ENCODE peak calls at places on chromosomes 7 and 10, in seven cellular contexts. One of them, this sample, is unnamed.
A peak's percentile ranks its signal among the peaks of the same experiment; 100 is the strongest.

GRCh38 chr10:97534746-97535367 is 36.1 kb downstream of the UBTD1 start:
- DNase-seq in upper lobe of right lung: no peak
- DNase-seq in prostate gland: no peak
- DNase-seq in neural progenitor cell: peak; percentile 62
- DNase-seq in mammary epithelial cell: no peak
- DNase-seq in breast epithelium: no peak
- DNase-seq in tibial nerve: no peak
- DNase-seq in this sample: no peak

GRCh38 chr7:82821037-82821436 is 341.6 kb downstream of the PCLO start:
- DNase-seq in upper lobe of right lung: no peak
- DNase-seq in prostate gland: no peak
- DNase-seq in neural progenitor cell: no peak
- DNase-seq in mammary epithelial cell: no peak
- DNase-seq in breast epithelium: no peak
- DNase-seq in tibial nerve: no peak
- DNase-seq in this sample: no peak

GRCh38 chr7:85030893-85031292 is 156.0 kb downstream of the SEMA3D start:
- DNase-seq in upper lobe of right lung: no peak
- DNase-seq in prostate gland: no peak
- DNase-seq in neural progenitor cell: peak; percentile 37
- DNase-seq in mammary epithelial cell: peak; percentile 15
- DNase-seq in breast epithelium: no peak
- DNase-seq in tibial nerve: no peak
- DNase-seq in this sample: no peak

GRCh38 chr7:157664866-157665633 is 328.2 kb downstream of the DNAJB6 start:
- DNase-seq in upper lobe of right lung: no peak
- DNase-seq in prostate gland: no peak
- DNase-seq in neural progenitor cell: no peak
- DNase-seq in mammary epithelial cell: no peak
- DNase-seq in breast epithelium: no peak
- DNase-seq in tibial nerve: no peak
- DNase-seq in this sample: no peak

GRCh38 chr7:111982804-111983203 is 223.4 kb downstream of the DOCK4 start:
- DNase-seq in upper lobe of right lung: no peak
- DNase-seq in prostate gland: no peak
- DNase-seq in neural progenitor cell: no peak
- DNase-seq in mammary epithelial cell: no peak
- DNase-seq in breast epithelium: no peak
- DNase-seq in tibial nerve: no peak
- DNase-seq in this sample: no peak

GRCh38 chr7:104230606-104231005 is 22.8 kb upstream of the ORC5 start:
- DNase-seq in upper lobe of right lung: no peak
- DNase-seq in prostate gland: no peak
- DNase-seq in neural progenitor cell: no peak
- DNase-seq in mammary epithelial cell: no peak
- DNase-seq in breast epithelium: no peak
- DNase-seq in tibial nerve: no peak
- DNase-seq in this sample: no peak

GRCh38 chr10:132684164-132684891 is 101.6 kb downstream of the NKX6-2 start:
- DNase-seq in upper lobe of right lung: peak; percentile 28
- DNase-seq in prostate gland: no peak
- DNase-seq in neural progenitor cell: no peak
- DNase-seq in mammary epithelial cell: peak; percentile 59
- DNase-seq in breast epithelium: no peak
- DNase-seq in tibial nerve: no peak
- DNase-seq in this sample: no peak

GRCh38 chr10:99621454-99622246 is 1.4 kb upstream of the SLC25A28 start:
- DNase-seq in upper lobe of right lung: no peak
- DNase-seq in prostate gland: no peak
- DNase-seq in neural progenitor cell: no peak
- DNase-seq in mammary epithelial cell: peak; percentile 94
- DNase-seq in breast epithelium: no peak
- DNase-seq in tibial nerve: no peak
- DNase-seq in this sample: no peak

GRCh38 chr10:132637477-132638129 is 100.0 kb downstream of the INPP5A start:
- DNase-seq in upper lobe of right lung: peak; percentile 32
- DNase-seq in prostate gland: peak; percentile 39
- DNase-seq in neural progenitor cell: peak; percentile 51
- DNase-seq in mammary epithelial cell: peak; percentile 26
- DNase-seq in breast epithelium: no peak
- DNase-seq in tibial nerve: peak; percentile 34
- DNase-seq in this sample: no peak

GRCh38 chr7:151876899-151877777 is at the start of gene PRKAG2:
- DNase-seq in upper lobe of right lung: peak; percentile 90
- DNase-seq in prostate gland: peak; percentile 73
- DNase-seq in neural progenitor cell: peak; percentile 82
- DNase-seq in mammary epithelial cell: peak; percentile 28
- DNase-seq in breast epithelium: no peak
- DNase-seq in tibial nerve: peak; percentile 65
- DNase-seq in this sample: peak; percentile 47

GRCh38 chr7:139071683-139072082 is 35.8 kb upstream of the ZC3HAV1L start:
- DNase-seq in upper lobe of right lung: no peak
- DNase-seq in prostate gland: no peak
- DNase-seq in neural progenitor cell: no peak
- DNase-seq in mammary epithelial cell: no peak
- DNase-seq in breast epithelium: no peak
- DNase-seq in tibial nerve: no peak
- DNase-seq in this sample: no peak

GRCh38 chr10:123249894-123250293 is 95.7 kb downstream of the BUB3 start:
- DNase-seq in upper lobe of right lung: no peak
- DNase-seq in prostate gland: no peak
- DNase-seq in neural progenitor cell: no peak
- DNase-seq in mammary epithelial cell: no peak
- DNase-seq in breast epithelium: no peak
- DNase-seq in tibial nerve: no peak
- DNase-seq in this sample: no peak

GRCh38 chr10:129725482-129725881 is 238.6 kb downstream of the EBF3 start:
- DNase-seq in upper lobe of right lung: no peak
- DNase-seq in prostate gland: no peak
- DNase-seq in neural progenitor cell: no peak
- DNase-seq in mammary epithelial cell: no peak
- DNase-seq in breast epithelium: no peak
- DNase-seq in tibial nerve: no peak
- DNase-seq in this sample: no peak

GRCh38 chr7:106916689-106917088 is 51.6 kb downstream of the PIK3CG start:
- DNase-seq in upper lobe of right lung: no peak
- DNase-seq in prostate gland: no peak
- DNase-seq in neural progenitor cell: no peak
- DNase-seq in mammary epithelial cell: no peak
- DNase-seq in breast epithelium: no peak
- DNase-seq in tibial nerve: no peak
- DNase-seq in this sample: no peak

GRCh38 chr7:33044986-33045385 is 17.6 kb downstream of the NT5C3A start:
- DNase-seq in upper lobe of right lung: no peak
- DNase-seq in prostate gland: no peak
- DNase-seq in neural progenitor cell: no peak
- DNase-seq in mammary epithelial cell: no peak
- DNase-seq in breast epithelium: no peak
- DNase-seq in tibial nerve: no peak
- DNase-seq in this sample: peak; percentile 29

GRCh38 chr10:95221124-95221523 is 27.1 kb downstream of the ACSM6 start:
- DNase-seq in upper lobe of right lung: no peak
- DNase-seq in prostate gland: no peak
- DNase-seq in neural progenitor cell: no peak
- DNase-seq in mammary epithelial cell: no peak
- DNase-seq in breast epithelium: no peak
- DNase-seq in tibial nerve: no peak
- DNase-seq in this sample: no peak

GRCh38 chr7:121195859-121196588 is 132.8 kb upstream of the WNT16 start:
- DNase-seq in upper lobe of right lung: no peak
- DNase-seq in prostate gland: no peak
- DNase-seq in neural progenitor cell: no peak
- DNase-seq in mammary epithelial cell: no peak
- DNase-seq in breast epithelium: no peak
- DNase-seq in tibial nerve: no peak
- DNase-seq in this sample: no peak

GRCh38 chr7:104923010-104923421 is 91.0 kb upstream of the KMT2E start:
- DNase-seq in upper lobe of right lung: peak; percentile 76
- DNase-seq in prostate gland: peak; percentile 80
- DNase-seq in neural progenitor cell: peak; percentile 86
- DNase-seq in mammary epithelial cell: peak; percentile 73
- DNase-seq in breast epithelium: peak; percentile 39
- DNase-seq in tibial nerve: peak; percentile 74
- DNase-seq in this sample: peak; percentile 62

GRCh38 chr7:110676785-110677184 is 414.1 kb upstream of the LRRN3 start:
- DNase-seq in upper lobe of right lung: no peak
- DNase-seq in prostate gland: no peak
- DNase-seq in neural progenitor cell: no peak
- DNase-seq in mammary epithelial cell: no peak
- DNase-seq in breast epithelium: no peak
- DNase-seq in tibial nerve: no peak
- DNase-seq in this sample: no peak

GRCh38 chr10:121322776-121323175 is 275.5 kb downstream of the FGFR2 start:
- DNase-seq in upper lobe of right lung: no peak
- DNase-seq in prostate gland: no peak
- DNase-seq in neural progenitor cell: no peak
- DNase-seq in mammary epithelial cell: no peak
- DNase-seq in breast epithelium: no peak
- DNase-seq in tibial nerve: no peak
- DNase-seq in this sample: no peak

GRCh38 chr7:124275411-124275810 is 242.5 kb upstream of the TMEM229A start:
- DNase-seq in upper lobe of right lung: no peak
- DNase-seq in prostate gland: no peak
- DNase-seq in neural progenitor cell: no peak
- DNase-seq in mammary epithelial cell: no peak
- DNase-seq in breast epithelium: no peak
- DNase-seq in tibial nerve: no peak
- DNase-seq in this sample: no peak

GRCh38 chr10:45064998-45065397 is 64.3 kb downstream of the ZNF22 start:
- DNase-seq in upper lobe of right lung: no peak
- DNase-seq in prostate gland: no peak
- DNase-seq in neural progenitor cell: no peak
- DNase-seq in mammary epithelial cell: no peak
- DNase-seq in breast epithelium: no peak
- DNase-seq in tibial nerve: no peak
- DNase-seq in this sample: no peak

GRCh38 chr10:89470628-89471027 is 56.3 kb downstream of the IFIT5 start:
- DNase-seq in upper lobe of right lung: no peak
- DNase-seq in prostate gland: no peak
- DNase-seq in neural progenitor cell: no peak
- DNase-seq in mammary epithelial cell: no peak
- DNase-seq in breast epithelium: no peak
- DNase-seq in tibial nerve: no peak
- DNase-seq in this sample: no peak

GRCh38 chr7:4136036-4136435 is 546.1 kb upstream of the FOXK1 start:
- DNase-seq in upper lobe of right lung: peak; percentile 39
- DNase-seq in prostate gland: no peak
- DNase-seq in neural progenitor cell: no peak
- DNase-seq in mammary epithelial cell: no peak
- DNase-seq in breast epithelium: no peak
- DNase-seq in tibial nerve: no peak
- DNase-seq in this sample: no peak

GRCh38 chr10:97842658-97843295 is 6.9 kb upstream of the GOLGA7B start:
- DNase-seq in upper lobe of right lung: no peak
- DNase-seq in prostate gland: no peak
- DNase-seq in neural progenitor cell: no peak
- DNase-seq in mammary epithelial cell: no peak
- DNase-seq in breast epithelium: no peak
- DNase-seq in tibial nerve: no peak
- DNase-seq in this sample: no peak

GRCh38 chr7:100475549-100475948 is 3.5 kb downstream of the TSC22D4 start:
- DNase-seq in upper lobe of right lung: no peak
- DNase-seq in prostate gland: no peak
- DNase-seq in neural progenitor cell: no peak
- DNase-seq in mammary epithelial cell: no peak
- DNase-seq in breast epithelium: peak; percentile 55
- DNase-seq in tibial nerve: peak; percentile 47
- DNase-seq in this sample: no peak
- H3K36me3 ChIP-seq in upper lobe of right lung: peaks cover 36% of the 10 kb centered on the region
- H3K36me3 ChIP-seq in prostate gland: no peaks in the 10 kb centered on the region
- H3K36me3 ChIP-seq in neural progenitor cell: no peaks in the 10 kb centered on the region
- H3K36me3 ChIP-seq in mammary epithelial cell: peaks cover 6% of the 10 kb centered on the region
- H3K36me3 ChIP-seq in breast epithelium: no peaks in the 10 kb centered on the region
- H3K36me3 ChIP-seq in tibial nerve: no peaks in the 10 kb centered on the region
- H3K36me3 ChIP-seq in this sample: peaks cover 14% of the 10 kb centered on the region

GRCh38 chr7:2245883-2246679 is 4.1 kb downstream of the NUDT1 start:
- DNase-seq in upper lobe of right lung: peak; percentile 78
- DNase-seq in prostate gland: no peak
- DNase-seq in neural progenitor cell: no peak
- DNase-seq in mammary epithelial cell: no peak
- DNase-seq in breast epithelium: no peak
- DNase-seq in tibial nerve: peak; percentile 36
- DNase-seq in this sample: no peak

GRCh38 chr7:2251841-2252771 is 10.1 kb downstream of the NUDT1 start:
- DNase-seq in upper lobe of right lung: peak; percentile 76
- DNase-seq in prostate gland: no peak
- DNase-seq in neural progenitor cell: no peak
- DNase-seq in mammary epithelial cell: no peak
- DNase-seq in breast epithelium: no peak
- DNase-seq in tibial nerve: no peak
- DNase-seq in this sample: no peak

GRCh38 chr7:2247141-2247985 is 5.3 kb downstream of the NUDT1 start:
- DNase-seq in upper lobe of right lung: no peak
- DNase-seq in prostate gland: no peak
- DNase-seq in neural progenitor cell: peak; percentile 84
- DNase-seq in mammary epithelial cell: no peak
- DNase-seq in breast epithelium: no peak
- DNase-seq in tibial nerve: no peak
- DNase-seq in this sample: no peak

GRCh38 chr7:2249744-2250323 is 7.8 kb downstream of the NUDT1 start:
- DNase-seq in upper lobe of right lung: no peak
- DNase-seq in prostate gland: no peak
- DNase-seq in neural progenitor cell: no peak
- DNase-seq in mammary epithelial cell: no peak
- DNase-seq in breast epithelium: no peak
- DNase-seq in tibial nerve: no peak
- DNase-seq in this sample: no peak

GRCh38 chr7:2248984-2249694 is 7.1 kb downstream of the NUDT1 start:
- DNase-seq in upper lobe of right lung: peak; percentile 79
- DNase-seq in prostate gland: no peak
- DNase-seq in neural progenitor cell: no peak
- DNase-seq in mammary epithelial cell: peak; percentile 23
- DNase-seq in breast epithelium: peak; percentile 64
- DNase-seq in tibial nerve: peak; percentile 59
- DNase-seq in this sample: peak; percentile 52
- TF ChIP-seq CTCF in upper lobe of right lung: no peak
- TF ChIP-seq CTCF in prostate gland: no peak
- TF ChIP-seq CTCF in neural progenitor cell: no peak
- TF ChIP-seq CTCF in mammary epithelial cell: no peak
- TF ChIP-seq CTCF in breast epithelium: no peak
- TF ChIP-seq CTCF in tibial nerve: peak; percentile 27
- TF ChIP-seq CTCF in this sample: no peak

GRCh38 chr10:125151170-125151823 is 9.1 kb downstream of the CTBP2 start:
- DNase-seq in upper lobe of right lung: no peak
- DNase-seq in prostate gland: no peak
- DNase-seq in neural progenitor cell: no peak
- DNase-seq in mammary epithelial cell: no peak
- DNase-seq in breast epithelium: no peak
- DNase-seq in tibial nerve: no peak
- DNase-seq in this sample: no peak
- H3K4me3 ChIP-seq in upper lobe of right lung: peak overlapping the region; percentile 43
- H3K4me3 ChIP-seq in prostate gland: peak overlapping the region; percentile 29
- H3K4me3 ChIP-seq in neural progenitor cell: peak overlapping the region; percentile 42
- H3K4me3 ChIP-seq in mammary epithelial cell: no peak overlapping the region
- H3K4me3 ChIP-seq in breast epithelium: no peak overlapping the region
- H3K4me3 ChIP-seq in tibial nerve: no peak overlapping the region
- H3K4me3 ChIP-seq in this sample: no peak overlapping the region

GRCh38 chr10:103612462-103613365 is 119.2 kb downstream of the NEURL1 start:
- DNase-seq in upper lobe of right lung: no peak
- DNase-seq in prostate gland: no peak
- DNase-seq in neural progenitor cell: no peak
- DNase-seq in mammary epithelial cell: no peak
- DNase-seq in breast epithelium: no peak
- DNase-seq in tibial nerve: no peak
- DNase-seq in this sample: no peak
- H3K36me3 ChIP-seq in upper lobe of right lung: peaks cover 50% of the 10 kb centered on the region
- H3K36me3 ChIP-seq in prostate gland: peaks cover 7% of the 10 kb centered on the region
- H3K36me3 ChIP-seq in neural progenitor cell: no peaks in the 10 kb centered on the region
- H3K36me3 ChIP-seq in mammary epithelial cell: peaks cover 53% of the 10 kb centered on the region
- H3K36me3 ChIP-seq in breast epithelium: no peaks in the 10 kb centered on the region
- H3K36me3 ChIP-seq in tibial nerve: no peaks in the 10 kb centered on the region
- H3K36me3 ChIP-seq in this sample: peaks cover 38% of the 10 kb centered on the region